ENCODE peak calls at places on chromosomes 13 and 19, in ten cellular contexts. Z is Caco-2; P is MM.1S; G is pancreas; V is A549; O is activated CD8-positive, alpha-beta T cell treated with anti-CD3 and anti-CD28 coated beads for 36 hours; F is glutamatergic neuron; J is heart left ventricle; C is psoas muscle; W is breast epithelium. T is an unnamed sample.

GRCh38 chr19:17109962-17110598 is 34.5 kb downstream of the MYO9B start:
- DNase-seq in Z (no peak), P (no peak), G (no peak), V (no peak), O (peak), F (no peak), J (peak), C (peak), W (no peak), T (no peak)

GRCh38 chr13:30898721-30899188 is 7.3 kb upstream of the MEDAG start:
- DNase-seq in Z (no peak), P (no peak), G (no peak), V (no peak), O (peak), F (no peak), J (peak), C (no peak), W (no peak), T (no peak)

GRCh38 chr19:19480688-19481087 is 34.7 kb downstream of the TSSK6 start:
- DNase-seq in Z (no peak), P (no peak), G (peak), V (no peak), O (peak), F (no peak), J (no peak), C (no peak), W (no peak), T (no peak)

GRCh38 chr19:48613024-48613851 is 1.6 kb downstream of the FAM83E start:
- DNase-seq in Z (no peak), P (no peak), G (peak), V (no peak), O (no peak), F (no peak), J (no peak), C (peak), W (no peak), T (no peak)

GRCh38 chr13:79030513-79030912 is 371.6 kb upstream of the OBI1 start:
- DNase-seq in Z (no peak), P (no peak), G (no peak), V (no peak), O (no peak), F (peak), J (no peak), C (no peak), W (no peak), T (no peak)

GRCh38 chr19:294341-294818 is 3.2 kb upstream of the PLPP2 start:
- DNase-seq in Z (no peak), P (peak), G (peak), V (no peak), O (no peak), F (no peak), J (no peak), C (peak), W (peak), T (no peak)

GRCh38 chr19:42286349-42287016 is 15.4 kb upstream of the PRR19 start:
- DNase-seq in Z (no peak), P (no peak), G (peak), V (no peak), O (no peak), F (no peak), J (peak), C (peak), W (no peak), T (no peak)

GRCh38 chr13:43006893-43007631 is 15.0 kb upstream of the EPSTI1 start:
- DNase-seq in Z (no peak), P (no peak), G (no peak), V (no peak), O (no peak), F (no peak), J (no peak), C (no peak), W (no peak), T (no peak)

GRCh38 chr19:16315825-16316505 is 8.7 kb upstream of the KLF2 start:
- DNase-seq in Z (peak), P (no peak), G (no peak), V (no peak), O (no peak), F (no peak), J (peak), C (no peak), W (no peak), T (no peak)

GRCh38 chr13:77171451-77171850 is 144.5 kb upstream of the FBXL3 start:
- DNase-seq in Z (no peak), P (no peak), G (no peak), V (no peak), O (no peak), F (no peak), J (no peak), C (no peak), W (no peak), T (no peak)

GRCh38 chr13:76455960-76456359 is 430.2 kb downstream of the KCTD12 start:
- DNase-seq in Z (no peak), P (no peak), G (no peak), V (no peak), O (no peak), F (no peak), J (no peak), C (no peak), W (no peak), T (no peak)

GRCh38 chr19:16463341-16463990 is 8.3 kb downstream of the EPS15L1 start:
- DNase-seq in Z (no peak), P (no peak), G (no peak), V (no peak), O (no peak), F (no peak), J (no peak), C (no peak), W (no peak), T (peak)

GRCh38 chr19:40524655-40525054 is 52.0 kb upstream of the SHKBP1 start:
- DNase-seq in Z (no peak), P (no peak), G (no peak), V (no peak), O (no peak), F (no peak), J (no peak), C (no peak), W (no peak), T (no peak)

GRCh38 chr13:100389617-100390016 is 199.0 kb downstream of the GGACT start:
- DNase-seq in Z (no peak), P (no peak), G (no peak), V (no peak), O (no peak), F (peak), J (no peak), C (no peak), W (no peak), T (no peak)

GRCh38 chr13:77325371-77325941 is 1.4 kb downstream of the MYCBP2 start:
- DNase-seq in Z (no peak), P (peak), G (no peak), V (no peak), O (no peak), F (no peak), J (no peak), C (no peak), W (no peak), T (no peak)

GRCh38 chr19:46221981-46222610 is 7.4 kb upstream of the IGFL1 start:
- DNase-seq in Z (no peak), P (no peak), G (no peak), V (peak), O (no peak), F (no peak), J (peak), C (peak), W (peak), T (no peak)

GRCh38 chr19:46218160-46218559 is 11.4 kb upstream of the IGFL1 start:
- DNase-seq in Z (peak), P (peak), G (no peak), V (no peak), O (peak), F (no peak), J (no peak), C (no peak), W (no peak), T (no peak)

GRCh38 chr19:46220038-46220615 is 9.4 kb upstream of the IGFL1 start:
- DNase-seq in Z (no peak), P (no peak), G (no peak), V (no peak), O (no peak), F (no peak), J (no peak), C (no peak), W (no peak), T (no peak)

GRCh38 chr19:46224773-46225172 is 4.8 kb upstream of the IGFL1 start:
- DNase-seq in Z (no peak), P (no peak), G (no peak), V (no peak), O (no peak), F (no peak), J (no peak), C (no peak), W (no peak), T (no peak)

DNA sequence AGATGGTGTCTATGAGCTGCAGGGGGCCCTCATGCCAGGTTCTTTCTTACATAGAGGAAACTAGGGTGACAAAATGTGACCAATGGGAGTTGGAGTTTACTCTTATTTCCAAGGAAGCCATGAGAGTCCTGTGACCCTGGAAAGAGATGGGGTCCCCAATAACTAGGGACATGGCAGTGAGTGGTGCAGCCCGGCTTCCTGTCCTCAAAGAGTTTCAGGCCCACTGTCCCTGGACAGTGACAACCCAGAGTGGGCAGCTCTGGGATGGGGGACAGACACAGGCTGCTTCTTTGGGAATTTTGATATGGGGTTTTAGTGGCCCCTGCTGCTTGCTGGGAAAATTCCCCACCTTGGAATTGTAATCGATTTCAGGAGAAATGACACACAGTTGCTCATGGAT is 8.4 kb upstream of the IGFL1 start:
- DNase-seq in Z (no peak), P (no peak), G (no peak), V (no peak), O (no peak), F (no peak), J (no peak), C (no peak), W (no peak), T (no peak)
- TF ChIP-seq CTCF in Z (no peak), P (no peak), G (no peak), V (no peak), O (no peak), F (no peak), J (no peak), C (no peak), W (no peak), T (no peak)

GRCh38 chr19:38266070-38266469 is 1.7 kb downstream of the SPINT2 start:
- DNase-seq in Z (no peak), P (no peak), G (no peak), V (no peak), O (no peak), F (no peak), J (no peak), C (no peak), W (peak), T (no peak)

GRCh38 chr19:38265213-38265861 is 964 bp downstream of the SPINT2 start:
- DNase-seq in Z (peak), P (no peak), G (no peak), V (peak), O (no peak), F (no peak), J (no peak), C (no peak), W (no peak), T (no peak)

GRCh38 chr19:38264486-38265212 is at the start of gene SPINT2:
- DNase-seq in Z (no peak), P (peak), G (no peak), V (peak), O (peak), F (peak), J (no peak), C (peak), W (peak), T (no peak)

GRCh38 chr19:38262585-38263268 is 1.6 kb upstream of the SPINT2 start:
- DNase-seq in Z (peak), P (no peak), G (no peak), V (no peak), O (no peak), F (no peak), J (no peak), C (no peak), W (no peak), T (no peak)

DNA sequence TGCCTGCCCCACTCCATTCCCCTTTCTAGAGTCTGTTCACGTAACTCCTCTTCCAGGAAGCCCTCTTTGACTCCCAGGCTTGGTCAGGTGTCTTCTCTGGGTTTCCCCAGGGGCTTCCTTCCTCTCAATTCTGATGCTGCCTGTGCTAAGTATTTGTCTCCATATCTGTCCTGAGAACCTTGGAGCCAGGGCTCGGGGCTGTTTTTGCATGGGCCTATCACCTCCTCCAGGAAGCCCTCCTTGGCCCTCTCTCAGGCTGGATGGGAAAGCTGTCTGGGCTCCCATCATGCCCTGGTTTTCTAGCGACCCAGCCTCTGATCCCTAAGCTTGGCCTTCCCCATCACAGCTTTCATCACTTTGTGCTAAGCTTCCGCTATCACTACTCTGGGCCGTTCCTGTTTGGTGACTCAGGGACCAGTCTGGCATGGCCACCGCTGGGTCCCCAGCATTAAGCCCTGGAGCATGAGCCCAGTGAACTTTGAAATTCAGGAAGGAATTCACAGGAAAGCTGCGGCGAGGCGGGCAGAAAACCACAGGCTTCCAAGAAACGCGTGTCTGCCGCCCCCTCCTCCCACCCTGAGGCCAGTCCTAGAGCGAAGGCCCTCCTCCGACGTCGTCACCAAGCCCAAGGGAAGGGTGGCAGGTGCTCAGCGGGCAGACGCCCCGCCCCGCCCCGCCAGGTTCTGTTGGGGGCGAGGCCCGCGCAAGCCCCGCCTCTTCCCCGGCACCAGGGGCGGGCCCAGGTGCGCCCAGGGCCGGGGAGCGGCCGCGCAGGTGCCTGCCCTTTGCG is 482 bp upstream of the SPINT2 start:
- DNase-seq in Z (peak), P (peak), G (peak), V (peak), O (peak), F (peak), J (peak), C (peak), W (no peak), T (no peak)
- TF ChIP-seq CTCF in Z (no peak), P (no peak), G (no peak), V (no peak), O (no peak), F (no peak), J (no peak), C (no peak), W (no peak), T (no peak)

GRCh38 chr19:9075064-9075964 is 11.5 kb upstream of the OR1M1 start:
- DNase-seq in Z (no peak), P (no peak), G (peak), V (peak), O (peak), F (no peak), J (peak), C (peak), W (peak), T (no peak)
- TF ChIP-seq CTCF in Z (no peak), P (no peak), G (no peak), V (no peak), O (no peak), F (no peak), J (no peak), C (no peak), W (no peak), T (no peak)

GRCh38 chr19:13151605-13152355 is 1.6 kb downstream of the IER2 start:
- DNase-seq in Z (peak), P (peak), G (peak), V (peak), O (peak), F (peak), J (peak), C (peak), W (peak), T (peak)
- TF ChIP-seq CTCF in Z (no peak), P (no peak), G (no peak), V (no peak), O (no peak), F (no peak), J (peak), C (no peak), W (peak), T (no peak)

GRCh38 chr13:67048084-67048792 is 181.9 kb downstream of the PCDH9 start:
- DNase-seq in Z (no peak), P (no peak), G (peak), V (no peak), O (peak), F (no peak), J (no peak), C (no peak), W (no peak), T (no peak)
- TF ChIP-seq CTCF in Z (no peak), P (no peak), G (no peak), V (no peak), O (no peak), F (peak), J (no peak), C (no peak), W (no peak), T (no peak)

GRCh38 chr19:49689133-49690072 is at the start of gene ADM5:
- DNase-seq in Z (no peak), P (no peak), G (peak), V (no peak), O (peak), F (peak), J (no peak), C (peak), W (peak), T (peak)
- TF ChIP-seq CTCF in Z (no peak), P (no peak), G (peak), V (no peak), O (peak), F (peak), J (peak), C (peak), W (peak), T (peak)